ENCODE peak calls at places on chromosomes 11 and 22, in nine cellular contexts. X is Daoy; B is A549; U is EL; H is GM23338; I is transverse colon; A is NCI-H2029 treated with DMSO at 0.1 percent for 48 hours; W is mucosa of descending colon; R is stimulated activated naive B cell treated with anti-CD40 and anti-IgM and Interleukin-4, amounts not matched to agents 10 μg/mL and 1 μg/mL and 100 μg/mL, for 72 hours. Q is an unnamed sample.

GRCh38 chr11:82775736-82776346 is 42.2 kb upstream of the FAM181B start:
- DNase-seq in X (peak; percentile 60), B (peak; percentile 42), U (peak; percentile 79), H (peak; percentile 81), I (peak; percentile 40), A (no peak), W (peak; percentile 32), R (no peak), Q (peak; percentile 75)

GRCh38 chr11:60951909-60952741 is at the start of gene SLC15A3:
- DNase-seq in X (peak; percentile 51), B (no peak), U (peak; percentile 72), H (peak; percentile 82), I (peak; percentile 72), A (no peak), W (peak; percentile 61), R (peak; percentile 89), Q (peak; percentile 77)

GRCh38 chr22:38426628-38427027 is 28.4 kb downstream of the KCNJ4 start:
- DNase-seq in X (no peak), B (no peak), U (no peak), H (no peak), I (no peak), A (no peak), W (no peak), R (no peak), Q (peak; percentile 65)

GRCh38 chr22:34645375-34645774 is 420.6 kb upstream of the ISX start:
- DNase-seq in X (no peak), B (no peak), U (no peak), H (peak; percentile 69), I (no peak), A (no peak), W (no peak), R (no peak), Q (peak; percentile 22)

GRCh38 chr11:70200212-70200844 is 2.8 kb upstream of the FADD start:
- DNase-seq in X (no peak), B (no peak), U (no peak), H (no peak), I (no peak), A (no peak), W (no peak), R (no peak), Q (no peak)

GRCh38 chr11:73141309-73142127 is 600 bp downstream of the FCHSD2 start:
- DNase-seq in X (peak; percentile 78), B (peak; percentile 56), U (peak; percentile 80), H (peak; percentile 80), I (peak; percentile 76), A (peak; percentile 25), W (peak; percentile 82), R (peak; percentile 75), Q (peak; percentile 74)

GRCh38 chr22:28012811-28013460 is 93.9 kb upstream of the PITPNB start:
- DNase-seq in X (no peak), B (no peak), U (no peak), H (no peak), I (no peak), A (peak; percentile 49), W (peak; percentile 8), R (no peak), Q (no peak)

GRCh38 chr22:40666151-40666848 is 13.0 kb upstream of the MCHR1 start:
- DNase-seq in X (no peak), B (no peak), U (peak; percentile 57), H (no peak), I (no peak), A (no peak), W (no peak), R (no peak), Q (no peak)

Q was measured in H7.